ENCODE peak calls at places on chromosomes 12 and 14, in ten cellular contexts. U is left colon; Z is left ventricle myocardium superior; R is stimulated activated naive CD8-positive, alpha-beta T cell treated with anti-CD3 and anti-CD28 coated beads, Interleukin-15, amount 100 ng/mL, for 72 hours; D is upper lobe of right lung; X is right cardiac atrium; T is left cardiac atrium; Q is stimulated activated effector memory CD8-positive, alpha-beta T cell treated with anti-CD3 and anti-CD28 coated beads, Interleukin-12 subunit alpha, Interleukin-12 subunit beta, amount 100 ng/mL, for 72 hours; I is T-helper 17 cell; H is T-cell. N is an unnamed sample.

GRCh38 chr14:87864356-87865230 is 128.4 kb downstream of the GALC start:
- ATAC-seq in U (no peak), Z (no peak), R (no peak), D (no peak), X (no peak), T (no peak), Q (no peak), I (no peak), H (no peak), N (no peak)

GRCh38 chr12:65022960-65023359 is 98.1 kb downstream of the WIF1 start:
- ATAC-seq in U (peak; percentile 53), Z (no peak), R (no peak), D (no peak), X (no peak), T (no peak), Q (no peak), I (no peak), H (no peak), N (no peak)

GRCh38 chr14:71554959-71555612 is 377.1 kb upstream of the RGS6 start:
- ATAC-seq in U (peak; percentile 2), Z (no peak), R (peak; percentile 60), D (no peak), X (no peak), T (no peak), Q (peak; percentile 62), I (peak; percentile 9), H (peak; percentile 42), N (no peak)

GRCh38 chr12:14072952-14073351 is 91.5 kb upstream of the GRIN2B start:
- ATAC-seq in U (peak; percentile 97), Z (peak; percentile 87), R (no peak), D (no peak), X (peak; percentile 73), T (peak; percentile 88), Q (no peak), I (no peak), H (no peak), N (no peak)

GRCh38 chr12:49939307-49939706 is 11.2 kb upstream of the AQP2 start:
- ATAC-seq in U (no peak), Z (no peak), R (no peak), D (peak; percentile 7), X (peak; percentile 33), T (no peak), Q (no peak), I (no peak), H (no peak), N (no peak)

GRCh38 chr14:28767851-28768548 is 1.4 kb downstream of the FOXG1 start:
- ATAC-seq in U (no peak), Z (no peak), R (no peak), D (peak; percentile 39), X (no peak), T (no peak), Q (no peak), I (no peak), H (no peak), N (peak; percentile 22)

GRCh38 chr12:115194857-115195256 is 510.9 kb upstream of the TBX3 start:
- ATAC-seq in U (peak; percentile 94), Z (no peak), R (no peak), D (no peak), X (no peak), T (no peak), Q (no peak), I (no peak), H (no peak), N (no peak)

GRCh38 chr14:58899317-58899713 is 261.6 kb downstream of the DACT1 start:
- ATAC-seq in U (no peak), Z (peak; percentile 84), R (no peak), D (no peak), X (peak; percentile 66), T (peak; percentile 76), Q (no peak), I (no peak), H (no peak), N (no peak)

GRCh38 chr12:82781288-82782078 is 94.8 kb downstream of the TMTC2 start:
- ATAC-seq in U (no peak), Z (no peak), R (no peak), D (no peak), X (no peak), T (no peak), Q (no peak), I (no peak), H (no peak), N (no peak)